ENCODE peak calls at places on chromosome 2, in six cellular contexts. D is transverse colon, X is cardiac muscle cell, N is brain microvascular endothelial cell, K is lower lobe of right lung, B is GM23248. U is an unnamed sample.

GRCh38 chr2:97718942-97719341 is 5.6 kb downstream of the ZAP70 start:
- DNase-seq in D (no peak), X (no peak), N (no peak), K (no peak), B (no peak), U (no peak)

GRCh38 chr2:150767924-150768801 is 280.7 kb upstream of the RND3 start:
- DNase-seq in D (no peak), X (no peak), N (no peak), K (no peak), B (no peak), U (no peak)

GRCh38 chr2:65081232-65081685 is 25.0 kb downstream of the CEP68 start:
- DNase-seq in D (no peak), X (no peak), N (no peak), K (no peak), B (peak; percentile 30), U (no peak)

GRCh38 chr2:620456-621302 is 56.5 kb downstream of the TMEM18 start:
- DNase-seq in D (no peak), X (no peak), N (no peak), K (no peak), B (no peak), U (no peak)

GRCh38 chr2:98569197-98569793 is 39.0 kb downstream of the COA5 start:
- DNase-seq in D (peak; percentile 57), X (peak; percentile 40), N (peak; percentile 11), K (peak; percentile 65), B (peak; percentile 27), U (peak; percentile 47)

GRCh38 chr2:30375915-30376314 is 71.1 kb upstream of the LCLAT1 start:
- DNase-seq in D (no peak), X (no peak), N (no peak), K (no peak), B (no peak), U (no peak)

GRCh38 chr2:102585704-102586404 is 33.5 kb upstream of the SLC9A2 start:
- DNase-seq in D (no peak), X (no peak), N (no peak), K (no peak), B (no peak), U (no peak)

GRCh38 chr2:241771286-241772062 is 5.1 kb upstream of the GAL3ST2 start:
- DNase-seq in D (no peak), X (no peak), N (no peak), K (peak; percentile 52), B (peak; percentile 43), U (peak; percentile 55)

GRCh38 chr2:237613679-237614078 is 13.7 kb upstream of the LRRFIP1 start:
- DNase-seq in D (no peak), X (no peak), N (no peak), K (no peak), B (no peak), U (no peak)

GRCh38 chr2:28263690-28264089 is 129.0 kb upstream of the FOSL2 start:
- DNase-seq in D (no peak), X (no peak), N (no peak), K (no peak), B (no peak), U (no peak)

GRCh38 chr2:105541189-105542050 is 142.6 kb upstream of the FHL2 start:
- DNase-seq in D (no peak), X (no peak), N (no peak), K (no peak), B (no peak), U (no peak)

GRCh38 chr2:149767516-149767974 is 180.0 kb upstream of the MMADHC start:
- DNase-seq in D (no peak), X (peak; percentile 2), N (peak; percentile 72), K (no peak), B (peak; percentile 78), U (peak; percentile 65)
- H3K4me3 ChIP-seq in D (no peak overlapping the region), X (no peak overlapping the region), N (no peak overlapping the region), K (no peak overlapping the region), B (peak overlapping the region; percentile 48), U (peak overlapping the region; percentile 9)

DNA sequence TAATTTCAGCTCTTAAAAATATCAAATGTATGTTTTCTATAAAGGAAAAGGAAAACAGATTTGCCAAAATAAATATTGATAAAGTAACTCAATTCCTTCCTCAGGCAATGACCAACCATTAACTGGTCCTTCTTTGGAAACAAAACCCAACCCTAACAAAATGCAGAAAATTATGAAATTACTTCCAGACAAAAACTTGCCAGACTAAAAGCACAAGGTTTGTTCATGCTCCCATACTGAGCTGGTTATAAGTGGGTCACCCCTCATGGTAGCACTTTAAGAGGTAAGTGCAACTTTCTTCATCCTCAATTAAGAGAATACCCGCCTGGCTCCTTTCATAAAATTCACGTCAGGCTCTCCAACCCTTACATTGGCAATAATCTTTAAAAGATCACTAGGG is 31.1 kb upstream of the TTC32 start:
- DNase-seq in D (no peak), X (no peak), N (no peak), K (no peak), B (no peak), U (no peak)
- H3K27ac ChIP-seq in D (no peak overlapping the region), X (peak overlapping the region; percentile 54), N (peak overlapping the region; percentile 76), K (peak overlapping the region; percentile 53), B (peak overlapping the region; percentile 58), U (peak overlapping the region; percentile 73)

DNA sequence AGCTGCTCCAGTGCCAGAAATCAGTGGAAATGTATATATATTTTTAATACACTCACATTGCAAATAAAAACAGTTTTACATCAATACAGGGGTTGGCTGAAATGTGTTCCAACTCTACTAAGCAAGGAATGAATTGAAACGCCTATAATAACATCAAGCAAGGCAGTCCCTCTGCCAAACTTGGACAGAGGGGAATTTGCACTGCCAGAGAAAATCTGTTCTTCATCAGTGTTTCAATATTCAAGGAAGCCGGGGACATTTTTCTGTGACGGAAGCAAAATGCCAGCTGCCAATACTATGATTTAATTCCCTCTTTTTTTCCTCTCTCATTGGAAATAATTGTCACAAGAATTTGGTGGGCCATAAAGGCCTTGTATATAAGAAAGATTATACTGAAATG is 335.2 kb downstream of the TNS1 start:
- DNase-seq in D (no peak), X (no peak), N (no peak), K (no peak), B (no peak), U (no peak)
- H3K4me3 ChIP-seq in D (no peak overlapping the region), X (no peak overlapping the region), N (no peak overlapping the region), K (no peak overlapping the region), B (no peak overlapping the region), U (no peak overlapping the region)

GRCh38 chr2:46305177-46305576 is 8.0 kb downstream of the EPAS1 start:
- DNase-seq in D (no peak), X (no peak), N (no peak), K (no peak), B (no peak), U (no peak)
- H3K27ac ChIP-seq in D (no peak overlapping the region), X (no peak overlapping the region), N (no peak overlapping the region), K (peak overlapping the region; percentile 98), B (no peak overlapping the region), U (no peak overlapping the region)

GRCh38 chr2:152542344-152542994 is 174.8 kb downstream of the PRPF40A start:
- DNase-seq in D (no peak), X (no peak), N (no peak), K (no peak), B (no peak), U (no peak)
- H3K4me3 ChIP-seq in D (no peak overlapping the region), X (no peak overlapping the region), N (no peak overlapping the region), K (no peak overlapping the region), B (peak overlapping the region; percentile 26), U (no peak overlapping the region)

DNA sequence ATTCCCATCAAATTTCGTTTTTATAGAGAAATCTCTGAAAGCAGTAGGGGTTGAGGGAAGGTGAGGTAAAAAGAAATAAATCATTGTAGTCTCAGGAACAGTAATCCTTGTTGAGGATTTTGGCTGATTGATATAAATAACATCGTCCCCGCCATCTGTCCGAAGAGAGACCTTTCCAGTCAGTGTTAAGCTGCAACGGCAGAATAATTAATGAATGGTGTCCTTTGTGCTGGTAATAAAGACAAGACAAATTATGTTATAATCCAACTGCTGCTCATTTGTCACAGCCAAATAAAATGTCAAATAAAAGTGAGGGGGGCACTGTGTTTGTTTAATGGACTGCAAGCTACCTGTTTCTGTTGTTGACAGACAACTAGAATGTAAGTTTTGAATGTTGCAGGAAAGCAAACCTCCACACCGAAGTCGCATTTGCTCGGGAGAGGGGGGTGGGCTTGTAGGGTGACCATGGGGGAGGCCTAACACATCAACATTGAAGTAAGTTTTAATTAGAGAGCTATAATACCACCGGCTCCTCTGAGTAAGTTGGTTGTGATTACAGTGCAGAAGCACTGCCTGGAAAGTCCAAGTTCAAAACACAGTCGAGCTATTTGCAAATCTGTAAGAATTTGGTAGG is 555.6 kb downstream of the ARHGAP15 start:
- DNase-seq in D (no peak), X (no peak), N (no peak), K (no peak), B (no peak), U (no peak)
- H3K27ac ChIP-seq in D (no peak overlapping the region), X (no peak overlapping the region), N (no peak overlapping the region), K (no peak overlapping the region), B (no peak overlapping the region), U (no peak overlapping the region)

DNA sequence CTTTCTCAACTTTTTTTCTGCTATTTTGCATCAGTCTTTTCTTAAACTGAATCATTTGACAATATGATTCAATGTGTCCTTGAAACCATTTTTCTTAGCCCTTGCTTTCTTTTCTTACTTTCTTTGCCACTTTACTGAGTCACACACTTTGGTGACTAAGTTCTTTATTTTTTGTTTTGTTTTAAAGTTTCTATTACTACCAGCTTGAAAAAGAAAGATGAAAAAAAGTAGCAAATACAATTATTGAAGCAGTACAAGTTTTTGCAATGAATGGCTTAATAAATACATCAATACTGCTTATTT is 116.5 kb downstream of the DOCK10 start:
- DNase-seq in D (no peak), X (no peak), N (no peak), K (no peak), B (peak; percentile 79), U (no peak)
- H3K4me3 ChIP-seq in D (no peak overlapping the region), X (no peak overlapping the region), N (no peak overlapping the region), K (no peak overlapping the region), B (peak overlapping the region; percentile 6), U (no peak overlapping the region)

DNA sequence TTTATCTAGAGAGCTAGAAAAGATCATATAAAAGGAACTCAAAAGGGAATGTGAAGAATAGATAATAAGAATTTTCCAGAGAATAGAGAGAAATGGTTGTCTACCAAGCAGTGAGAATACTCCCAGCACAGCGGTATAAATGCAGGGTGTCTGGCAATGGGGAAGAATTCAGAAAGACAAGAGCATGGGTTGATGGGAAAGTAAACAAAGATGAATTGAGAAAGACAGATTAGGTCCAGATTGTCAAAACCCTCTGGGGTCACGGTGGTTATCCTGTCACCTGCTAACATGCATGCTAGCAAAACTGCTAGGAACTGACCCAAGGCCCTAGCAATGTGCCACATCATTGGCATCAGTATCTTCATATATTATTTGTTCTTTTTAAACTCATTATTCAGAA is 30.8 kb upstream of the C1D start:
- DNase-seq in D (no peak), X (no peak), N (no peak), K (no peak), B (no peak), U (no peak)
- H3K27ac ChIP-seq in D (no peak overlapping the region), X (no peak overlapping the region), N (no peak overlapping the region), K (no peak overlapping the region), B (no peak overlapping the region), U (no peak overlapping the region)

DNA sequence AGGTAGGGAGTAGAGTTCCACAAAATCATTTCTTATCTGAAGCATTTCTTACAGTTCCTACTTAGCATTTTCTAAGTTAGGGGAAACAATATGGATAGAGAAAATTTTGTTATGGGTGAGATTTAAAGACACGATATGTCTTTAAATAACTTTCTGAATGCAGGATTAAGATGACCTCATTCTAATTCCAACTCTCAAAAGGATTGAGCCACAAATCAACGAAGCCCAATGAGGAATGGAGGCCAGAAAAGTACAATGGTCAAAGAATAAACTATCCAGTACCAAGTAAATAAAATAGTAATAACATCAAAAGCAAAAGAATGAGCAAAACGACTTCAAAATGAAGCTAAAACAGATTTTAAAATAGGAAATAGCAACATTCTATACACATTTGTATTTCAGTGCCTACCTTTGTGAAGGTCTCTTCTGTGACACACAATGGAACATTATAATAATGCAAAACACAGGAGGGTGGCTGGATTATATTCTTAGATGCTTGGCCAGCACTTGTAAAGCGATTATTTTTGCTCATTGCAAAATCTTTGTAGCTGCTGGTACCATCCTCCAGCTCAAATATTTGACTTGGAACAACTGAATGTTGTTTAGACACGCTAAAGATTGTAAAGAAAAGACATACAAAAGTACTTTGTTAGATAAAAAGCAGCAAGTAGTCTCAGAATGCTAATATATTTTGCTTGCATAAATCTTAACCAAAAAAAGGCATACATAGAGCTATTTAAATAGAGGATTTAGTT is 33.8 kb downstream of the HNRNPLL start:
- DNase-seq in D (no peak), X (no peak), N (no peak), K (no peak), B (no peak), U (no peak)
- H3K4me3 ChIP-seq in D (no peak overlapping the region), X (no peak overlapping the region), N (no peak overlapping the region), K (no peak overlapping the region), B (no peak overlapping the region), U (no peak overlapping the region)